ENCODE peak calls at places on chromosomes 11 and 22, in eight cellular contexts. One of them, this sample, is unnamed.

GRCh38 chr22:27420817-27421361 is 380.7 kb downstream of the MN1 start:
- DNase-seq in NCI-H460: peak
- DNase-seq in left ventricle myocardium inferior: peak
- DNase-seq in ACHN: peak
- DNase-seq in right lobe of liver: peak
- DNase-seq in RWPE1: peak
- DNase-seq in stimulated activated CD4-positive, alpha-beta T cell treated with anti-CD3 and anti-CD28 coated beads, TNF-alpha, amount 100 ng/mL, for 4 hours: no peak
- DNase-seq in fibroblast of villous mesenchyme: peak
- DNase-seq in this sample: peak

GRCh38 chr11:75400110-75400865 is 970 bp downstream of the RPS3 start:
- DNase-seq in NCI-H460: no peak
- DNase-seq in left ventricle myocardium inferior: no peak
- DNase-seq in ACHN: no peak
- DNase-seq in right lobe of liver: no peak
- DNase-seq in RWPE1: no peak
- DNase-seq in stimulated activated CD4-positive, alpha-beta T cell treated with anti-CD3 and anti-CD28 coated beads, TNF-alpha, amount 100 ng/mL, for 4 hours: no peak
- DNase-seq in fibroblast of villous mesenchyme: peak
- DNase-seq in this sample: no peak

GRCh38 chr11:34209809-34210208 is 104.4 kb downstream of the NAT10 start:
- DNase-seq in NCI-H460: no peak
- DNase-seq in left ventricle myocardium inferior: no peak
- DNase-seq in ACHN: peak
- DNase-seq in right lobe of liver: no peak
- DNase-seq in RWPE1: no peak
- DNase-seq in stimulated activated CD4-positive, alpha-beta T cell treated with anti-CD3 and anti-CD28 coated beads, TNF-alpha, amount 100 ng/mL, for 4 hours: no peak
- DNase-seq in fibroblast of villous mesenchyme: no peak
- DNase-seq in this sample: no peak

GRCh38 chr11:30815619-30816018 is 229.5 kb upstream of the MPPED2 start:
- DNase-seq in NCI-H460: no peak
- DNase-seq in left ventricle myocardium inferior: no peak
- DNase-seq in ACHN: no peak
- DNase-seq in right lobe of liver: no peak
- DNase-seq in RWPE1: no peak
- DNase-seq in stimulated activated CD4-positive, alpha-beta T cell treated with anti-CD3 and anti-CD28 coated beads, TNF-alpha, amount 100 ng/mL, for 4 hours: no peak
- DNase-seq in fibroblast of villous mesenchyme: no peak
- DNase-seq in this sample: no peak

GRCh38 chr11:116693206-116694016 is 79.4 kb downstream of the BUD13 start:
- DNase-seq in NCI-H460: no peak
- DNase-seq in left ventricle myocardium inferior: no peak
- DNase-seq in ACHN: no peak
- DNase-seq in right lobe of liver: no peak
- DNase-seq in RWPE1: peak
- DNase-seq in stimulated activated CD4-positive, alpha-beta T cell treated with anti-CD3 and anti-CD28 coated beads, TNF-alpha, amount 100 ng/mL, for 4 hours: no peak
- DNase-seq in fibroblast of villous mesenchyme: no peak
- DNase-seq in this sample: no peak

GRCh38 chr22:37664249-37665101 is 6.0 kb downstream of the PDXP start:
- DNase-seq in NCI-H460: no peak
- DNase-seq in left ventricle myocardium inferior: no peak
- DNase-seq in ACHN: no peak
- DNase-seq in right lobe of liver: no peak
- DNase-seq in RWPE1: no peak
- DNase-seq in stimulated activated CD4-positive, alpha-beta T cell treated with anti-CD3 and anti-CD28 coated beads, TNF-alpha, amount 100 ng/mL, for 4 hours: no peak
- DNase-seq in fibroblast of villous mesenchyme: no peak
- DNase-seq in this sample: no peak

GRCh38 chr11:360326-361280 is 8.7 kb upstream of the B4GALNT4 start:
- DNase-seq in NCI-H460: no peak
- DNase-seq in left ventricle myocardium inferior: no peak
- DNase-seq in ACHN: no peak
- DNase-seq in right lobe of liver: peak
- DNase-seq in RWPE1: no peak
- DNase-seq in stimulated activated CD4-positive, alpha-beta T cell treated with anti-CD3 and anti-CD28 coated beads, TNF-alpha, amount 100 ng/mL, for 4 hours: no peak
- DNase-seq in fibroblast of villous mesenchyme: no peak
- DNase-seq in this sample: no peak

GRCh38 chr11:79438631-79439429 is 2.0 kb downstream of the TENM4 start:
- DNase-seq in NCI-H460: no peak
- DNase-seq in left ventricle myocardium inferior: peak
- DNase-seq in ACHN: peak
- DNase-seq in right lobe of liver: no peak
- DNase-seq in RWPE1: peak
- DNase-seq in stimulated activated CD4-positive, alpha-beta T cell treated with anti-CD3 and anti-CD28 coated beads, TNF-alpha, amount 100 ng/mL, for 4 hours: no peak
- DNase-seq in fibroblast of villous mesenchyme: peak
- DNase-seq in this sample: peak

GRCh38 chr22:27720860-27721259 is 80.7 kb downstream of the MN1 start:
- DNase-seq in NCI-H460: no peak
- DNase-seq in left ventricle myocardium inferior: no peak
- DNase-seq in ACHN: peak
- DNase-seq in right lobe of liver: no peak
- DNase-seq in RWPE1: no peak
- DNase-seq in stimulated activated CD4-positive, alpha-beta T cell treated with anti-CD3 and anti-CD28 coated beads, TNF-alpha, amount 100 ng/mL, for 4 hours: no peak
- DNase-seq in fibroblast of villous mesenchyme: no peak
- DNase-seq in this sample: no peak

GRCh38 chr11:17773674-17774073 is 39.1 kb downstream of the KCNC1 start:
- DNase-seq in NCI-H460: no peak
- DNase-seq in left ventricle myocardium inferior: no peak
- DNase-seq in ACHN: no peak
- DNase-seq in right lobe of liver: no peak
- DNase-seq in RWPE1: no peak
- DNase-seq in stimulated activated CD4-positive, alpha-beta T cell treated with anti-CD3 and anti-CD28 coated beads, TNF-alpha, amount 100 ng/mL, for 4 hours: no peak
- DNase-seq in fibroblast of villous mesenchyme: no peak
- DNase-seq in this sample: no peak

GRCh38 chr11:42772886-42773285 is 538.9 kb upstream of the API5 start:
- DNase-seq in NCI-H460: no peak
- DNase-seq in left ventricle myocardium inferior: no peak
- DNase-seq in ACHN: no peak
- DNase-seq in right lobe of liver: no peak
- DNase-seq in RWPE1: no peak
- DNase-seq in stimulated activated CD4-positive, alpha-beta T cell treated with anti-CD3 and anti-CD28 coated beads, TNF-alpha, amount 100 ng/mL, for 4 hours: no peak
- DNase-seq in fibroblast of villous mesenchyme: no peak
- DNase-seq in this sample: no peak

GRCh38 chr11:130112071-130112830 is 42.6 kb downstream of the APLP2 start:
- DNase-seq in NCI-H460: no peak
- DNase-seq in left ventricle myocardium inferior: no peak
- DNase-seq in ACHN: no peak
- DNase-seq in right lobe of liver: no peak
- DNase-seq in RWPE1: no peak
- DNase-seq in stimulated activated CD4-positive, alpha-beta T cell treated with anti-CD3 and anti-CD28 coated beads, TNF-alpha, amount 100 ng/mL, for 4 hours: no peak
- DNase-seq in fibroblast of villous mesenchyme: no peak
- DNase-seq in this sample: no peak

GRCh38 chr22:43077121-43077877 is 11.9 kb downstream of the TTLL1 start:
- DNase-seq in NCI-H460: no peak
- DNase-seq in left ventricle myocardium inferior: peak
- DNase-seq in ACHN: no peak
- DNase-seq in right lobe of liver: no peak
- DNase-seq in RWPE1: no peak
- DNase-seq in stimulated activated CD4-positive, alpha-beta T cell treated with anti-CD3 and anti-CD28 coated beads, TNF-alpha, amount 100 ng/mL, for 4 hours: no peak
- DNase-seq in fibroblast of villous mesenchyme: no peak
- DNase-seq in this sample: no peak

GRCh38 chr11:24760681-24761080 is 263.8 kb downstream of the LUZP2 start:
- DNase-seq in NCI-H460: no peak
- DNase-seq in left ventricle myocardium inferior: no peak
- DNase-seq in ACHN: no peak
- DNase-seq in right lobe of liver: no peak
- DNase-seq in RWPE1: no peak
- DNase-seq in stimulated activated CD4-positive, alpha-beta T cell treated with anti-CD3 and anti-CD28 coated beads, TNF-alpha, amount 100 ng/mL, for 4 hours: no peak
- DNase-seq in fibroblast of villous mesenchyme: no peak
- DNase-seq in this sample: no peak

GRCh38 chr11:47553417-47553746 is 450 bp upstream of the CELF1 start:
- DNase-seq in NCI-H460: no peak
- DNase-seq in left ventricle myocardium inferior: no peak
- DNase-seq in ACHN: no peak
- DNase-seq in right lobe of liver: no peak
- DNase-seq in RWPE1: no peak
- DNase-seq in stimulated activated CD4-positive, alpha-beta T cell treated with anti-CD3 and anti-CD28 coated beads, TNF-alpha, amount 100 ng/mL, for 4 hours: no peak
- DNase-seq in fibroblast of villous mesenchyme: no peak
- DNase-seq in this sample: no peak

GRCh38 chr22:27684856-27685255 is 116.7 kb downstream of the MN1 start:
- DNase-seq in NCI-H460: no peak
- DNase-seq in left ventricle myocardium inferior: no peak
- DNase-seq in ACHN: no peak
- DNase-seq in right lobe of liver: no peak
- DNase-seq in RWPE1: no peak
- DNase-seq in stimulated activated CD4-positive, alpha-beta T cell treated with anti-CD3 and anti-CD28 coated beads, TNF-alpha, amount 100 ng/mL, for 4 hours: no peak
- DNase-seq in fibroblast of villous mesenchyme: no peak
- DNase-seq in this sample: no peak

GRCh38 chr11:29260939-29261705 is 755.7 kb downstream of the KCNA4 start:
- DNase-seq in NCI-H460: peak
- DNase-seq in left ventricle myocardium inferior: no peak
- DNase-seq in ACHN: peak
- DNase-seq in right lobe of liver: peak
- DNase-seq in RWPE1: peak
- DNase-seq in stimulated activated CD4-positive, alpha-beta T cell treated with anti-CD3 and anti-CD28 coated beads, TNF-alpha, amount 100 ng/mL, for 4 hours: no peak
- DNase-seq in fibroblast of villous mesenchyme: no peak
- DNase-seq in this sample: no peak

GRCh38 chr11:121722431-121723256 is 269.9 kb upstream of the SORL1-AS1 start:
- DNase-seq in NCI-H460: no peak
- DNase-seq in left ventricle myocardium inferior: peak
- DNase-seq in ACHN: no peak
- DNase-seq in right lobe of liver: peak
- DNase-seq in RWPE1: peak
- DNase-seq in stimulated activated CD4-positive, alpha-beta T cell treated with anti-CD3 and anti-CD28 coated beads, TNF-alpha, amount 100 ng/mL, for 4 hours: no peak
- DNase-seq in fibroblast of villous mesenchyme: peak
- DNase-seq in this sample: peak

GRCh38 chr11:67024410-67024809 is 1.5 kb downstream of the SYT12 start:
- DNase-seq in NCI-H460: no peak
- DNase-seq in left ventricle myocardium inferior: no peak
- DNase-seq in ACHN: no peak
- DNase-seq in right lobe of liver: no peak
- DNase-seq in RWPE1: no peak
- DNase-seq in stimulated activated CD4-positive, alpha-beta T cell treated with anti-CD3 and anti-CD28 coated beads, TNF-alpha, amount 100 ng/mL, for 4 hours: no peak
- DNase-seq in fibroblast of villous mesenchyme: no peak
- DNase-seq in this sample: no peak

GRCh38 chr22:44385781-44386180 is 73.0 kb upstream of the SHISAL1 start:
- DNase-seq in NCI-H460: no peak
- DNase-seq in left ventricle myocardium inferior: no peak
- DNase-seq in ACHN: no peak
- DNase-seq in right lobe of liver: peak
- DNase-seq in RWPE1: no peak
- DNase-seq in stimulated activated CD4-positive, alpha-beta T cell treated with anti-CD3 and anti-CD28 coated beads, TNF-alpha, amount 100 ng/mL, for 4 hours: no peak
- DNase-seq in fibroblast of villous mesenchyme: no peak
- DNase-seq in this sample: no peak

GRCh38 chr11:31355817-31356216 is 13.7 kb downstream of the DCDC1 start:
- DNase-seq in NCI-H460: no peak
- DNase-seq in left ventricle myocardium inferior: no peak
- DNase-seq in ACHN: no peak
- DNase-seq in right lobe of liver: no peak
- DNase-seq in RWPE1: peak
- DNase-seq in stimulated activated CD4-positive, alpha-beta T cell treated with anti-CD3 and anti-CD28 coated beads, TNF-alpha, amount 100 ng/mL, for 4 hours: no peak
- DNase-seq in fibroblast of villous mesenchyme: no peak
- DNase-seq in this sample: no peak

GRCh38 chr11:120302001-120302805 is 22.9 kb upstream of the TLCD5 start:
- DNase-seq in NCI-H460: no peak
- DNase-seq in left ventricle myocardium inferior: no peak
- DNase-seq in ACHN: no peak
- DNase-seq in right lobe of liver: peak
- DNase-seq in RWPE1: peak
- DNase-seq in stimulated activated CD4-positive, alpha-beta T cell treated with anti-CD3 and anti-CD28 coated beads, TNF-alpha, amount 100 ng/mL, for 4 hours: no peak
- DNase-seq in fibroblast of villous mesenchyme: no peak
- DNase-seq in this sample: no peak

GRCh38 chr11:106888386-106888785 is 129.9 kb downstream of the GUCY1A2 start:
- DNase-seq in NCI-H460: no peak
- DNase-seq in left ventricle myocardium inferior: no peak
- DNase-seq in ACHN: no peak
- DNase-seq in right lobe of liver: no peak
- DNase-seq in RWPE1: no peak
- DNase-seq in stimulated activated CD4-positive, alpha-beta T cell treated with anti-CD3 and anti-CD28 coated beads, TNF-alpha, amount 100 ng/mL, for 4 hours: no peak
- DNase-seq in fibroblast of villous mesenchyme: peak
- DNase-seq in this sample: no peak

GRCh38 chr11:44248109-44248508 is 61.8 kb downstream of the ALX4 start:
- DNase-seq in NCI-H460: no peak
- DNase-seq in left ventricle myocardium inferior: no peak
- DNase-seq in ACHN: no peak
- DNase-seq in right lobe of liver: no peak
- DNase-seq in RWPE1: no peak
- DNase-seq in stimulated activated CD4-positive, alpha-beta T cell treated with anti-CD3 and anti-CD28 coated beads, TNF-alpha, amount 100 ng/mL, for 4 hours: no peak
- DNase-seq in fibroblast of villous mesenchyme: no peak
- DNase-seq in this sample: no peak

GRCh38 chr11:120738516-120739046 is 227.0 kb downstream of the GRIK4 start:
- DNase-seq in NCI-H460: no peak
- DNase-seq in left ventricle myocardium inferior: no peak
- DNase-seq in ACHN: no peak
- DNase-seq in right lobe of liver: no peak
- DNase-seq in RWPE1: no peak
- DNase-seq in stimulated activated CD4-positive, alpha-beta T cell treated with anti-CD3 and anti-CD28 coated beads, TNF-alpha, amount 100 ng/mL, for 4 hours: no peak
- DNase-seq in fibroblast of villous mesenchyme: no peak
- DNase-seq in this sample: no peak

GRCh38 chr11:107018902-107019493 is 722 bp upstream of the GUCY1A2 start:
- DNase-seq in NCI-H460: peak
- DNase-seq in left ventricle myocardium inferior: peak
- DNase-seq in ACHN: peak
- DNase-seq in right lobe of liver: peak
- DNase-seq in RWPE1: peak
- DNase-seq in stimulated activated CD4-positive, alpha-beta T cell treated with anti-CD3 and anti-CD28 coated beads, TNF-alpha, amount 100 ng/mL, for 4 hours: no peak
- DNase-seq in fibroblast of villous mesenchyme: peak
- DNase-seq in this sample: peak

GRCh38 chr11:26583550-26583949 is 11.5 kb upstream of the MUC15 start:
- DNase-seq in NCI-H460: no peak
- DNase-seq in left ventricle myocardium inferior: no peak
- DNase-seq in ACHN: no peak
- DNase-seq in right lobe of liver: no peak
- DNase-seq in RWPE1: peak
- DNase-seq in stimulated activated CD4-positive, alpha-beta T cell treated with anti-CD3 and anti-CD28 coated beads, TNF-alpha, amount 100 ng/mL, for 4 hours: no peak
- DNase-seq in fibroblast of villous mesenchyme: peak
- DNase-seq in this sample: no peak

GRCh38 chr11:130533113-130533803 is 84.8 kb downstream of the ADAMTS15 start:
- DNase-seq in NCI-H460: no peak
- DNase-seq in left ventricle myocardium inferior: no peak
- DNase-seq in ACHN: no peak
- DNase-seq in right lobe of liver: no peak
- DNase-seq in RWPE1: no peak
- DNase-seq in stimulated activated CD4-positive, alpha-beta T cell treated with anti-CD3 and anti-CD28 coated beads, TNF-alpha, amount 100 ng/mL, for 4 hours: no peak
- DNase-seq in fibroblast of villous mesenchyme: no peak
- DNase-seq in this sample: no peak